ENCODE peak calls at places on chromosomes 1 and 21, in five cellular contexts. V is vagina, X is ascending aorta, Q is IMR-90, K is cardiac muscle cell. E is an unnamed sample.

GRCh38 chr1:19232526-19232851 is 18.8 kb downstream of the EMC1 start:
- DNase-seq in Q (peak), K (no peak), X (peak), V (no peak), E (no peak)

GRCh38 chr1:179251675-179252074 is 22.2 kb upstream of the ABL2 start:
- DNase-seq in V (no peak), X (no peak), K (peak), Q (peak), E (no peak)

GRCh38 chr1:41751804-41752513 is 166.8 kb downstream of the HIVEP3 start:
- DNase-seq in X (no peak), Q (peak), K (no peak), V (no peak), E (peak)

GRCh38 chr1:246515390-246516005 is 8.4 kb upstream of the SMYD3 start:
- DNase-seq in K (no peak), V (no peak), X (no peak), Q (no peak), E (no peak)

GRCh38 chr1:78237364-78237916 is 191.7 kb downstream of the GIPC2 start:
- DNase-seq in K (no peak), V (no peak), X (no peak), Q (no peak), E (no peak)

GRCh38 chr21:39048064-39048463 is 135.2 kb downstream of the PSMG1 start:
- DNase-seq in K (peak), V (no peak), Q (peak), X (peak), E (peak)

GRCh38 chr1:19463204-19463803 is 22.0 kb downstream of the CAPZB start:
- DNase-seq in K (no peak), V (no peak), X (no peak), Q (no peak), E (no peak)

GRCh38 chr1:41983451-41983850 is 64.7 kb upstream of the HIVEP3 start:
- DNase-seq in V (peak), Q (no peak), K (no peak), X (no peak), E (no peak)

GRCh38 chr1:209769171-209769904 is 13.5 kb downstream of the TRAF3IP3 start:
- DNase-seq in K (peak), Q (peak), X (peak), V (no peak), E (peak)

GRCh38 chr1:218480691-218481099 is 135.6 kb downstream of the TGFB2 start:
- DNase-seq in X (no peak), Q (peak), K (no peak), V (no peak), E (peak)

GRCh38 chr21:7957713-7958064 is 2563.7 kb upstream of the TPTE start:
- DNase-seq in Q (no peak), K (no peak), V (no peak), X (no peak), E (no peak)

GRCh38 chr1:51044199-51044598 is 57.8 kb upstream of the C1orf185 start:
- DNase-seq in Q (no peak), X (no peak), K (no peak), V (no peak), E (no peak)

GRCh38 chr1:218829143-218829542 is 344.5 kb upstream of the LYPLAL1 start:
- DNase-seq in Q (peak), X (no peak), K (no peak), V (no peak), E (no peak)

GRCh38 chr21:41365377-41366107 is 3.7 kb downstream of the MX2 start:
- DNase-seq in Q (no peak), K (no peak), X (peak), V (no peak), E (no peak)

GRCh38 chr1:65319141-65319540 is 9.8 kb downstream of the DNAJC6 start:
- DNase-seq in V (no peak), Q (no peak), K (no peak), X (no peak), E (no peak)

GRCh38 chr1:228293393-228293792 is 85.5 kb downstream of the OBSCN start:
- DNase-seq in V (no peak), X (no peak), K (no peak), Q (no peak), E (no peak)

DNA sequence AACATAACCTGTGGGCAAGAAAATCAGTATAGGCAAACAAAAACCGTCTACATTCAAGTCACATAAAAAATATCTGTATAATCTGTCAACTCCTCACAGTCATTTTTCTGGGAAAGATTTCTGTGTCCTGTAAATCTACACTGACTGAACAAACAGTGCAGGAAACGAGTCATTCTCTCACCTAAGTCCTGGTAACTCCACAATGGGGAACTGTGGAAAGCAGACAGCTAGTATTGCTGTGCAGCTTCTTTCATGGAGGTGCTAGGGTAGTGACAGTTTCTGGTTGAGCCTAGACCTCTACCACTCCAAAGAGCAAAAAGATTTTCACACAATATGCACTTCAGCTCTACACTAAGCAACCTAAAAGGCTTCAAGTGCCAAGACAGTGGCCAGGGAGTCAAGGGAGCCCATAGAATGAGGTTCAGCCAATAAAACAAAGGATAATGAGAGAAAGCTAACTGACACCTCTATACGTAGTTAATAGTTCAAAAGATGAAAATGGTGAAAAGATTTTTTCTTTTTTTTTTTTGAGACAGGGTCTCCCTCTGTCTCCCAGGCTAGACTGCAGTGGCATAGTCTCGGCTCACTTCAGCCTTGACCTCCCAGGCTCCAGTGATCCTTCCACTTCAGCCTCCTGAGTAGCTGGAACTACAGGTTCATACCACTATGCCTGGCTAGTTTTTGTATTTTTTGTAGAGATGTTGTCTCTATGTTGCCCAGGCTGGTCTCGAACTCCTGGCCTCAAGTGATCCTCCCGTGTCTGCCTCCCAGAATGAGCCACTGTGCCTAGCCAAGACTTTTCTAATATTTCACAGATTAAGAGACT is 5.5 kb downstream of the PTP4A2 start:
- DNase-seq in V (no peak), Q (peak), K (no peak), X (no peak), E (no peak)
- H3K4me3 ChIP-seq in V (no peak), Q (no peak), K (no peak), X (no peak), E (peak)

DNA sequence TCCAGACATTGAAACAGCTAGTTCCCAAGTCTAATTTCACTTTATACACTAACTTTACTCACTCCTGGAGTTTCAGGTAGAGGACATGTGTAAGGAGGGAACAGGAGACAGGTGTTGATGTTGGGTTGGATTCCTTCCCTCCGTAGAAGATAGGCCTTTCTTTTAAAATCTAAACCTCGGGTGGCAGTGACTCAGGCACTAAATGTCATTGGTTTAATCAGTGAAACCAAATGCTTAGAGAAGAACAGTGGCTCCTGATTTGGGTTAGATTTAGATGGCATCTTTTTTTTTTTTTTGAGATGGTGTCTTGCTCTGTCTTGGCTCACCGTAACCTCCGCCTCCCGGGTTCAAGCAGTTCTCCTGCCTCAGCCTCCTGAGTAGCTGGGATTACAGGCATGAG is 7.2 kb downstream of the CAP1 start:
- DNase-seq in K (no peak), V (no peak), X (no peak), Q (no peak), E (no peak)
- H3K4me3 ChIP-seq in K (no peak), V (no peak), X (no peak), Q (no peak), E (no peak)

DNA sequence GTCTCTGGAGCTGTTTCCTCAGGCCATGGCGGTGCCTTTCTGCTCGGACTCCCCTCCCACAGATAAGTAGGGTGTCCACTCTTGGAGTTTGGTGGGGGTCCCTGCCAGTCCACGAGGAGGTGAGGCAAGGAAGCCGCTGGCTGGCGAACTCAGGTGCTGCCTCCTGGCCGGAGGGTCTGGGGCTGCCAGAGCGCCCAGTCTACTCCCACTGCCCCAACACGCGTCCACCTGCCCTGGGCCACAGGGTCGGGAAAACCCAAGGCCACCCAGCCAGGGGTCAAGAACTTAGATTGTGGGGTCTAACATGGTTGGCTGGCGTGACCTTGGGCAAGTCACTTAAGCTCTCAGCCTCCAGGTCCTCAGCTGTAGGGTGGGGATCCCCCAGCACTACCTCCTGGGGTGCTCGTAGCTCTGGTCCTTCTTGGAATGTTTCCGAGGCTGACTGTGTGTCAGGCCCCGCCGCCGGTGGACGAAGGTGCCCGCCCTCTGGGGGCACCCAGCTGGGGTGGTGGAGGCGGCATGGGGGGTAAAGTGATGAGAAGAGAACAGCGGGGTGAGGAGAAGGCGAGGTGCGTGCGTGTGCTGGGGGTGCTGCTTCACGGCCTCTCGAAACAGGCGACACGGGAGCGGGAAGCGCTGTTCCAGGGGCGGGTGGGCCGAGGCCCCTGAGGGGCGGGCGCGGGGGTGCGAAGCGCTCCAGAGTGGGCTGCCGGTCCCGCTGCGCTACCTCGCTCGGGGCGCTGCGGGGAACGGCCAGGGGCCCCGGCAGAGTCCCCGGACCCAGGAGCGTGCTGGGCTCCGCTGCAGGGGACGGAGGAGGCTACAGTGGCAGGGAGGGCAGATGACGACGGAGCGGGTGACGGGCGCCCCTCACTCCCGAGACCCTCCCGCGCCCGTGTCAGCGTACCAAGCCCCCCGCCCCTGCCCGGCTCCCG is 1.2 kb downstream of the SH2D5 start:
- DNase-seq in V (peak), Q (no peak), K (peak), X (no peak), E (no peak)
- H3K4me3 ChIP-seq in V (peak), Q (peak), K (peak), X (peak), E (peak)

GRCh38 chr1:43285269-43285986 is at the start of gene C1orf210:
- DNase-seq in X (no peak), Q (no peak), K (no peak), V (no peak), E (no peak)
- H3K4me3 ChIP-seq in X (no peak), Q (no peak), K (no peak), V (no peak), E (no peak)

DNA sequence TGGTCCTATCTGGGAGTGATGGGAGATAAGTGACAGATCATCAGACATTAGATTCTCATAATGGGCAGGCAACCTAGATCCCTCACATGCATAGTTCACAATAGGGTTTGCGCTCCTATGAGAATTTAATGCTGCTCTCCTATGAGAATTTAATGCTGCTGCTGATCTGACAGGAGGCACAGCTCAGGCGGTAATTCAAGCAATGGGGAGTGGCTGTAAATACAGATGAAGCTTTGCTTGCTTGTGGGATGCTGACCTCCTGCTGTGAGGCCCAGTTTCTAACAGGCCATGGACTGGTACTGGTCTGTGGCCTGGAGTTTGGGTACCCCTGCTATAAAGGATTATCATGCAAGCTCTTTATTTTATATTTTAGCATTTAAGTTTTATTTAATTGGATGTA is 72.0 kb downstream of the ZMYM4 start:
- DNase-seq in X (no peak), V (no peak), K (no peak), Q (no peak), E (no peak)
- H3K4me3 ChIP-seq in X (no peak), V (no peak), K (no peak), Q (no peak), E (no peak)

DNA sequence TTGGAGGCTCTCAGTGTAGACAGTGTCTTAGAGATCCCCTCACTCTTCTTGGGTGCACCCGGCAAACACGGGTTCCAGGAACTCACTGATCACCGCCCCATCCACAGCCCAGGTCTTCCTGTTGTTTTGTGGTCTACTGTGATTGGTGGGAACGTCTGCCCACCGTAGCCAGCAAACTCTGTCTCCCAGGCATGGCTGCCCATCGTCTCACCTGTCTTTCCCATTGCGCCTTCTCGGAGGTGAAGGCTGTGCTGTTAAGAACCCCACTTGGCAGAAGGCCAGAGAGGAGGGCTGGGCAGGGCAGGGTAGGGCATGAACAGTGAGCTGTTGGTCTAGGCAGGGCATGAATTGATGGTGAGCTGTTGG is 14.1 kb upstream of the KCNA2 start:
- DNase-seq in Q (no peak), K (no peak), V (no peak), X (peak), E (no peak)
- H3K4me3 ChIP-seq in Q (no peak), K (no peak), V (no peak), X (no peak), E (no peak)

GRCh38 chr1:172450524-172450885 is 6.6 kb upstream of the PIGC start:
- DNase-seq in K (no peak), X (no peak), Q (no peak), V (no peak), E (no peak)
- H3K4me3 ChIP-seq in K (no peak), X (no peak), Q (no peak), V (no peak), E (no peak)

GRCh38 chr1:242524571-242525359 is at the start of gene PLD5:
- DNase-seq in K (peak), X (peak), Q (no peak), V (no peak), E (no peak)

GRCh38 chr1:242523282-242523967 is 1.1 kb downstream of the PLD5 start:
- DNase-seq in V (no peak), X (no peak), K (peak), Q (no peak), E (no peak)

GRCh38 chr1:242525360-242525722 is 844 bp upstream of the PLD5 start:
- DNase-seq in X (no peak), Q (no peak), K (no peak), V (no peak), E (no peak)

GRCh38 chr1:242522304-242522945 is 2.1 kb downstream of the PLD5 start:
- DNase-seq in X (no peak), Q (no peak), K (no peak), V (no peak), E (no peak)

GRCh38 chr1:242523968-242524570 is 428 bp downstream of the PLD5 start:
- DNase-seq in V (no peak), Q (no peak), K (peak), X (peak), E (no peak)
- H3K4me3 ChIP-seq in V (peak), Q (peak), K (peak), X (peak), E (peak)